ENCODE peak calls at places on chromosomes 13 and 19, in five cellular contexts. X is stimulated activated naive B cell treated with anti-CD40 and anti-IgM and Interleukin-4, amounts not matched to agents 10 μg/mL and 1 μg/mL and 100 μg/mL, for 72 hours; W is HFFc6; N is COLO829; Z is ELR. G is an unnamed sample.

GRCh38 chr13:42478531-42479156 is 95.3 kb upstream of the TNFSF11 start:
- DNase-seq in Z (peak), X (no peak), N (peak), W (peak), G (peak)

GRCh38 chr19:4075373-4075772 is 8.7 kb upstream of the ZBTB7A start:
- DNase-seq in Z (no peak), W (no peak), X (no peak), N (no peak), G (no peak)

GRCh38 chr13:51396352-51396751 is 56.5 kb downstream of the INTS6 start:
- DNase-seq in N (no peak), Z (no peak), W (no peak), X (no peak), G (peak)

GRCh38 chr13:97506511-97506910 is 72.5 kb downstream of the RAP2A start:
- DNase-seq in W (peak), X (no peak), Z (peak), N (no peak), G (peak)

GRCh38 chr13:79108914-79109643 is 297.0 kb downstream of the RBM26 start:
- DNase-seq in W (no peak), N (no peak), Z (no peak), X (no peak), G (no peak)

GRCh38 chr19:11223208-11223607 is 16.2 kb upstream of the ANGPTL8 start:
- DNase-seq in X (no peak), Z (no peak), N (no peak), W (no peak), G (no peak)

GRCh38 chr13:32695602-32696250 is 109.5 kb downstream of the PDS5B start:
- DNase-seq in N (no peak), X (no peak), Z (no peak), W (no peak), G (peak)

GRCh38 chr13:100673831-100674362 is 698 bp downstream of the TMTC4 start:
- DNase-seq in W (peak), X (peak), Z (peak), N (peak), G (peak)

GRCh38 chr13:48731957-48732569 is 78.3 kb downstream of the CYSLTR2 start:
- DNase-seq in N (no peak), W (no peak), Z (peak), X (peak), G (no peak)

GRCh38 chr13:37011788-37012187 is 11.2 kb downstream of the EXOSC8 start:
- DNase-seq in W (no peak), X (no peak), Z (no peak), N (no peak), G (no peak)

GRCh38 chr13:22848539-22849052 is 332.2 kb upstream of the SGCG start:
- DNase-seq in X (no peak), W (no peak), Z (no peak), N (peak), G (no peak)

GRCh38 chr19:6023936-6024335 is 46.0 kb upstream of the RANBP3 start:
- DNase-seq in X (no peak), N (no peak), Z (no peak), W (no peak), G (no peak)

GRCh38 chr13:98173431-98173921 is 3.6 kb downstream of the RNF113B start:
- DNase-seq in X (no peak), W (peak), Z (peak), N (peak), G (peak)

GRCh38 chr13:48185018-48185417 is 48.0 kb upstream of the ITM2B start:
- DNase-seq in X (no peak), Z (no peak), N (no peak), W (no peak), G (no peak)

GRCh38 chr13:46543307-46543706 is 9.7 kb upstream of the LRCH1 start:
- DNase-seq in X (no peak), Z (no peak), N (no peak), W (no peak), G (no peak)

GRCh38 chr13:27976362-27977177 is 7.5 kb upstream of the CDX2 start:
- DNase-seq in N (no peak), X (no peak), W (no peak), Z (no peak), G (no peak)

GRCh38 chr19:7394728-7395359 is 46.1 kb downstream of the ARHGEF18 start:
- DNase-seq in Z (peak), W (peak), X (peak), N (peak), G (peak)

GRCh38 chr19:35760711-35761349 is 2.9 kb downstream of the PROSER3 start:
- DNase-seq in N (no peak), Z (no peak), W (no peak), X (no peak), G (no peak)

GRCh38 chr19:17671906-17672305 is 16.2 kb downstream of the UNC13A start:
- DNase-seq in W (peak), N (peak), Z (peak), X (peak), G (peak)

GRCh38 chr13:93903909-93904308 is 575.6 kb downstream of the DCT start:
- DNase-seq in N (no peak), X (no peak), W (no peak), Z (no peak), G (no peak)

GRCh38 chr19:54114340-54114826 is 1.1 kb downstream of the TFPT start:
- DNase-seq in Z (peak), X (no peak), N (peak), W (no peak), G (peak)

GRCh38 chr13:43232866-43233265 is 209.5 kb downstream of the DNAJC15 start:
- DNase-seq in N (no peak), X (no peak), W (peak), Z (peak), G (peak)

GRCh38 chr13:20182231-20182846 is 10.4 kb downstream of the GJB2 start:
- DNase-seq in X (peak), N (peak), W (peak), Z (peak), G (peak)

GRCh38 chr13:107587681-107588080 is 627.7 kb downstream of the LIG4 start:
- DNase-seq in N (no peak), Z (no peak), X (no peak), W (no peak), G (no peak)

GRCh38 chr19:38223617-38224013 is 407 bp downstream of the DPF1 start:
- DNase-seq in W (no peak), N (no peak), X (no peak), Z (no peak), G (no peak)

GRCh38 chr13:30806784-30807183 is 71.4 kb downstream of the ALOX5AP start:
- DNase-seq in W (peak), N (peak), Z (peak), X (no peak), G (peak)

GRCh38 chr13:112442483-112443090 is 66.4 kb downstream of the SPACA7 start:
- DNase-seq in Z (no peak), W (no peak), N (no peak), X (no peak), G (no peak)

GRCh38 chr13:42215578-42216421 is 56.2 kb upstream of the AKAP11 start:
- DNase-seq in W (peak), X (no peak), N (peak), Z (peak), G (peak)

GRCh38 chr13:36432106-36432544 is at the start of gene CCNA1:
- DNase-seq in Z (peak), N (no peak), X (peak), W (no peak), G (peak)

GRCh38 chr13:26965976-26966375 is 205.4 kb upstream of the GPR12 start:
- DNase-seq in W (no peak), N (no peak), X (no peak), Z (no peak), G (peak)

GRCh38 chr19:6772028-6772865 is at the start of gene VAV1:
- DNase-seq in W (no peak), N (no peak), Z (no peak), X (peak), G (no peak)

GRCh38 chr13:25380082-25380481 is 8.3 kb downstream of the ATP8A2 start:
- DNase-seq in Z (no peak), N (no peak), W (no peak), X (no peak), G (no peak)

GRCh38 chr13:67107973-67108372 is 122.2 kb downstream of the PCDH9 start:
- DNase-seq in X (no peak), Z (no peak), W (no peak), N (no peak), G (no peak)

GRCh38 chr19:38650911-38651584 is 3.6 kb downstream of the ACTN4 start:
- DNase-seq in X (no peak), W (peak), Z (peak), N (no peak), G (peak)

GRCh38 chr19:40718774-40719391 is 2.0 kb downstream of the ITPKC start:
- DNase-seq in Z (peak), N (no peak), W (peak), X (no peak), G (peak)

GRCh38 chr13:26983533-26984315 is 187.9 kb downstream of the USP12 start:
- DNase-seq in W (no peak), N (no peak), X (no peak), Z (peak), G (no peak)

GRCh38 chr13:109451726-109452125 is 334.7 kb downstream of the IRS2 start:
- DNase-seq in W (no peak), Z (no peak), N (no peak), X (no peak), G (no peak)

G was measured in adipocyte.